ENCODE peak calls at places on chromosomes 11 and 22, in five cellular contexts. T, F, D, I and U are unnamed samples.
A peak's percentile ranks its signal among the peaks of the same experiment; 100 is the strongest.

GRCh38 chr11:45902452-45903380 is 4.4 kb downstream of the FREY1 start:
- DNase-seq in T (no peak), F (no peak), D (no peak), I (no peak), U (no peak)

GRCh38 chr11:126361400-126361799 is 5.9 kb downstream of the ST3GAL4 start:
- DNase-seq in F (peak; percentile 50), D (no peak), T (no peak), I (no peak), U (no peak)

GRCh38 chr11:57279131-57279530 is 42.1 kb upstream of the APLNR start:
- DNase-seq in D (no peak), I (peak; percentile 36), T (no peak), F (no peak), U (no peak)

GRCh38 chr22:22045576-22046335 is 63.2 kb upstream of the TOP3B start:
- DNase-seq in I (no peak), T (no peak), D (no peak), F (no peak), U (no peak)

GRCh38 chr22:28674121-28674563 is 5.5 kb downstream of the TTC28 start:
- DNase-seq in D (no peak), F (no peak), T (peak; percentile 26), I (no peak), U (no peak)

GRCh38 chr22:42018224-42018623 is 19.6 kb downstream of the WBP2NL start:
- DNase-seq in T (no peak), D (no peak), I (no peak), F (no peak), U (no peak)

GRCh38 chr11:14093065-14093464 is 130.5 kb downstream of the SPON1 start:
- DNase-seq in D (no peak), F (no peak), T (no peak), I (no peak), U (no peak)

GRCh38 chr11:77636738-77637344 is 753 bp downstream of the CLNS1A start:
- DNase-seq in D (no peak), I (no peak), T (no peak), F (no peak), U (no peak)

GRCh38 chr11:131626761-131627160 is 256.3 kb downstream of the NTM start:
- DNase-seq in F (no peak), I (no peak), D (no peak), T (no peak), U (no peak)

GRCh38 chr11:44915621-44916020 is 35.1 kb downstream of the TP53I11 start:
- DNase-seq in F (no peak), I (no peak), T (no peak), D (no peak), U (no peak)

GRCh38 chr11:11998091-11998781 is 10.2 kb downstream of the DKK3 start:
- DNase-seq in F (no peak), I (peak; percentile 88), T (peak; percentile 73), D (no peak), U (no peak)

GRCh38 chr11:115493905-115494304 is 10.3 kb downstream of the CADM1 start:
- DNase-seq in F (no peak), T (no peak), D (no peak), I (no peak), U (no peak)

GRCh38 chr11:45285931-45286632 is at the start of gene SYT13:
- DNase-seq in I (no peak), F (no peak), D (peak; percentile 57), T (no peak), U (no peak)

GRCh38 chr11:122327528-122327927 is 211.5 kb upstream of the BLID start:
- DNase-seq in I (no peak), F (no peak), T (no peak), D (no peak), U (no peak)

GRCh38 chr11:68194675-68195294 is 18.3 kb downstream of the KMT5B start:
- DNase-seq in F (no peak), D (no peak), T (no peak), I (no peak), U (no peak)

GRCh38 chr11:71252434-71252781 is at the start of gene SHANK2:
- DNase-seq in F (peak; percentile 81), T (no peak), I (no peak), D (no peak), U (no peak)

GRCh38 chr11:61061081-61061826 is 41.0 kb upstream of the CD5 start:
- DNase-seq in D (no peak), F (no peak), T (no peak), I (peak; percentile 9), U (no peak)

GRCh38 chr22:37638351-37639069 is 959 bp upstream of the SH3BP1 start:
- DNase-seq in D (no peak), F (no peak), T (no peak), I (no peak), U (no peak)

GRCh38 chr22:35742342-35743100 is 24.8 kb downstream of the APOL5 start:
- DNase-seq in D (no peak), T (peak; percentile 51), I (peak; percentile 51), F (no peak), U (no peak)

GRCh38 chr11:75524576-75525432 is 937 bp downstream of the GDPD5 start:
- DNase-seq in T (no peak), D (no peak), F (no peak), I (no peak), U (no peak)

GRCh38 chr11:34345012-34345804 is 12.6 kb downstream of the ABTB2 start:
- DNase-seq in I (no peak), F (no peak), D (no peak), T (peak; percentile 88), U (no peak)